ENCODE peak calls at places on chromosomes 4 and X, in seven cellular contexts. I is lower lobe of right lung, B is GM10248, V is fibroblast of lung, G is Calu3, Y is esophagus squamous epithelium, L is cardiac muscle cell. Q is an unnamed sample.

GRCh38 chrX:109840585-109840984 is 107.5 kb upstream of the ACSL4 start:
- DNase-seq in I (no peak), B (no peak), V (peak), G (peak), Y (no peak), L (no peak), Q (peak)

GRCh38 chr4:7236847-7237246 is 44.5 kb downstream of the SORCS2 start:
- DNase-seq in I (no peak), B (no peak), V (peak), G (no peak), Y (no peak), L (peak), Q (no peak)

GRCh38 chrX:5646818-5647217 is 581.8 kb downstream of the NLGN4X start:
- DNase-seq in I (no peak), B (peak), V (no peak), G (no peak), Y (peak), L (no peak), Q (no peak)

GRCh38 chrX:69424161-69424560 is 80.0 kb upstream of the NALF2 start:
- DNase-seq in I (no peak), B (no peak), V (peak), G (peak), Y (no peak), L (peak), Q (no peak)

GRCh38 chr4:127846061-127846460 is 34.6 kb upstream of the PLK4 start:
- DNase-seq in I (no peak), B (no peak), V (no peak), G (no peak), Y (no peak), L (no peak), Q (no peak)

GRCh38 chr4:8886625-8887406 is 15.2 kb upstream of the HMX1 start:
- DNase-seq in I (no peak), B (no peak), V (no peak), G (no peak), Y (no peak), L (no peak), Q (no peak)

GRCh38 chr4:165489786-165490185 is 111.0 kb downstream of the CPE start:
- DNase-seq in I (no peak), B (no peak), V (no peak), G (no peak), Y (no peak), L (no peak), Q (no peak)

GRCh38 chr4:25180524-25181131 is 20.4 kb upstream of the SEPSECS start:
- DNase-seq in I (no peak), B (peak), V (peak), G (peak), Y (no peak), L (peak), Q (no peak)

GRCh38 chrX:4787971-4788370 is 1074.5 kb upstream of the PRKX start:
- DNase-seq in I (no peak), B (no peak), V (no peak), G (no peak), Y (no peak), L (no peak), Q (no peak)

GRCh38 chr4:186494496-186494895 is 60.9 kb downstream of the MTNR1A start:
- DNase-seq in I (no peak), B (no peak), V (no peak), G (no peak), Y (no peak), L (no peak), Q (no peak)

GRCh38 chr4:117085185-117085701 is at the start of gene TRAM1L1:
- DNase-seq in I (peak), B (peak), V (peak), G (peak), Y (no peak), L (peak), Q (peak)

GRCh38 chr4:19748470-19748869 is 503.2 kb upstream of the SLIT2 start:
- DNase-seq in I (no peak), B (no peak), V (peak), G (no peak), Y (no peak), L (no peak), Q (peak)

GRCh38 chr4:144757969-144758368 is 112.0 kb downstream of the HHIP start:
- DNase-seq in I (no peak), B (no peak), V (no peak), G (no peak), Y (no peak), L (no peak), Q (no peak)

GRCh38 chrX:129958814-129959492 is 23.5 kb upstream of the BCORL1 start:
- DNase-seq in I (no peak), B (no peak), V (peak), G (no peak), Y (no peak), L (no peak), Q (no peak)

GRCh38 chr4:13525606-13526281 is 18.6 kb downstream of the NKX3-2 start:
- DNase-seq in I (no peak), B (no peak), V (no peak), G (no peak), Y (no peak), L (no peak), Q (no peak)

GRCh38 chr4:127045872-127046271 is 586.9 kb upstream of the INTU start:
- DNase-seq in I (no peak), B (no peak), V (no peak), G (no peak), Y (no peak), L (no peak), Q (no peak)

GRCh38 chr4:146582864-146583263 is 55.8 kb upstream of the POU4F2 start:
- DNase-seq in I (no peak), B (no peak), V (no peak), G (no peak), Y (no peak), L (no peak), Q (no peak)
- TF ChIP-seq CTCF in I (no peak), B (no peak), V (no peak), G (no peak), Y (no peak), L (no peak), Q (no peak)

DNA sequence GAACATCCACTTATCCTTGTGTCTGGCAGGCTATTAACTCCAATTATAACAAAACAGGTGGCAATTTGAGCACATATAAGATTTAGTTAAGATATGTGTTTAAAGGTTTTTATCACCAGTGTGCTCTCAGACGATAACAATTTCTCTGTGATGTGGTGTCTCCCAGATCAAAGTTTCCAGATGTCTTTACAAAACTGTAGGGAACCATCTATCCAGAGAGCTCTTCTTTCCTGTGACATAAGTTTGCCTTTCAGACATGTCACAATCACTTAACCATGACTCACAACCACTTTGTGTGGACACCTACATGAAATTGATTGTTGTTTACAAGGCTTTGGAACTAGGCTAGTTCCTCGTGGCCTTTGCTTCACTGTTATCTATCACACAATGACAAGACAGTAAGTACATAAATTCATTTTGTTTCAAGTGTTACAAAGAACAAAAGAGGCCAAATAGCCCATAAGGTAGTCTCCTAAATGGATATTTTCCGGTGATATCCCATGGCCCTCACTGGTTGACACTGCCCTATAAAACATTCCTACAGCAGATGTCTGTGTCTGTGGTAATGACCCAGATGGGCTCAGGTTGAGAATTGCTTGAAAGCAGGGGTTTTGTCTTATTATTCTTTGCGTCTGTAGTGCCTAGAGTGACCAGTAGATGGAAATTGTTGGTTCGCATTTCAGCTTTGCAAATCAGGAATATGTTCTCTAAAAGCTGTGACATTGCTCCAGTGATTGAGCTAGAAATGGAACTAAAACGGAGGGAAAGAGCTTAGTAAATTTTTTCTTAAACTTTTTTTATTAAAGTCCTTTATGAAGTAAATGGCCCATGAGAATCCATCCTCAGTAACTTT is 297.8 kb upstream of the FAM241A start:
- DNase-seq in I (no peak), B (no peak), V (peak), G (no peak), Y (no peak), L (no peak), Q (no peak)
- TF ChIP-seq CTCF in I (no peak), B (no peak), V (peak), G (no peak), Y (no peak), L (no peak), Q (peak)

GRCh38 chr4:80322716-80323115 is 12.8 kb upstream of the CFAP299 start:
- DNase-seq in I (no peak), B (no peak), V (peak), G (peak), Y (no peak), L (no peak), Q (no peak)
- TF ChIP-seq CTCF in I (no peak), B (no peak), V (peak), G (no peak), Y (no peak), L (peak), Q (peak)

GRCh38 chr4:141705747-141706377 is 69.5 kb downstream of the IL15 start:
- DNase-seq in I (no peak), B (no peak), V (peak), G (no peak), Y (no peak), L (no peak), Q (no peak)
- TF ChIP-seq CTCF in I (no peak), B (no peak), V (no peak), G (no peak), Y (no peak), L (no peak), Q (no peak)

DNA sequence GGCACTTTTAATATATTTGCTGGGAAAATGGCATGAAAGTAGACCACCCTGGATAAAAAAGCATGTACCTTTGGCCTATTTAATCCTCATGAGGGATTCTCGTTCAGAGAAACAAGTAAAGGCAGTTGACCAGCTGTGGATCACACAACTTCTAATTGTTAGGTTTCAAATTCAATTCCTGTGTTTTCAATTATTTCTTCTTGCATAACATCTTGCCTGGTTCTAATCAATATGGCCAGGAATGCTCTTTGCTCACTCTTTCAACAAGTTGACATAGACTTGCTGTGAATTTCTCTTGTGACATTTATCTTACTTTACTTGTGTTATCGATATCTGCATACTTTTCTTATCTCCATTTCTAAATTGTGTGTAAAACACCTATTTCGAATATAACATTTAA is 211.8 kb downstream of the SLC7A11 start:
- DNase-seq in I (no peak), B (no peak), V (no peak), G (no peak), Y (no peak), L (no peak), Q (no peak)
- TF ChIP-seq CTCF in I (no peak), B (no peak), V (no peak), G (no peak), Y (no peak), L (no peak), Q (no peak)

GRCh38 chr4:105455182-105455581 is 18.7 kb downstream of the PPA2 start:
- DNase-seq in I (no peak), B (no peak), V (no peak), G (no peak), Y (no peak), L (peak), Q (no peak)

GRCh38 chr4:105457997-105458396 is 15.9 kb downstream of the PPA2 start:
- DNase-seq in I (no peak), B (no peak), V (peak), G (no peak), Y (no peak), L (no peak), Q (no peak)

GRCh38 chr4:105451346-105451745 is 22.5 kb downstream of the PPA2 start:
- DNase-seq in I (no peak), B (no peak), V (no peak), G (no peak), Y (no peak), L (no peak), Q (no peak)

GRCh38 chr4:105455998-105456397 is 17.9 kb downstream of the PPA2 start:
- DNase-seq in I (no peak), B (no peak), V (no peak), G (no peak), Y (no peak), L (peak), Q (no peak)

DNA sequence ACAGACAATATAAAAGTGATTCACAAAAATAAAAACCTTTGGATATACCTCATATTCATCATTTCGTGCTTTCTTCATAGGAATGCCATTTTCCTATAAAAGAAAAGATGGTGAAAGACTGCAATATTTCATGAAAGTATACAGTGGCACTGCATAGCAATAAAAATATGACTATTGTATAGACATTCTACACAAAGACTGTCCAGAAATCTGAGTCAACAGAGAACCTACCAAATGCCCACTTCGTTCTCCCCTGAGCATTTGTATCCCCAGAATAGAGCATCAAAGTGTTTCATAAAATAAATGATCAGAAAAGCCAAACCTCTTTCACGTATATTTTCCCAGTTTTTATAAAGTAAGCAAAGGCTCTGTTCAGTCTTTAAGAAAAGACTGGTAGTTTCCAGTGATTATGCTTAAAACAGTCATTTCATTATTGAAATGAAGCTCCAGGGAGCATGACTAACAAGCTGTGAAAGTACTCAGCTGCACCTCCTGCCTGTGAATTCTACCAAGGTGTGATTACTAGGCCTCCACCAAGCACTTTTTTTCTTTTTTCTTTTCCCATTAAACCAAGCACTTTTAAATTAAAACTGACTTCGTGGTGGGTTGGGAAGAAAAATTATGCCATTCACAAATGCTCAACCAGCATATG is 20.2 kb downstream of the PPA2 start:
- DNase-seq in I (no peak), B (peak), V (no peak), G (no peak), Y (no peak), L (no peak), Q (no peak)
- TF ChIP-seq CTCF in I (no peak), B (no peak), V (no peak), G (no peak), Y (no peak), L (no peak), Q (no peak)

GRCh38 chr4:173748353-173748752 is 218.3 kb upstream of the HAND2 start:
- DNase-seq in I (no peak), B (no peak), V (peak), G (no peak), Y (no peak), L (peak), Q (no peak)
- TF ChIP-seq CTCF in I (no peak), B (no peak), V (peak), G (no peak), Y (no peak), L (peak), Q (no peak)

DNA sequence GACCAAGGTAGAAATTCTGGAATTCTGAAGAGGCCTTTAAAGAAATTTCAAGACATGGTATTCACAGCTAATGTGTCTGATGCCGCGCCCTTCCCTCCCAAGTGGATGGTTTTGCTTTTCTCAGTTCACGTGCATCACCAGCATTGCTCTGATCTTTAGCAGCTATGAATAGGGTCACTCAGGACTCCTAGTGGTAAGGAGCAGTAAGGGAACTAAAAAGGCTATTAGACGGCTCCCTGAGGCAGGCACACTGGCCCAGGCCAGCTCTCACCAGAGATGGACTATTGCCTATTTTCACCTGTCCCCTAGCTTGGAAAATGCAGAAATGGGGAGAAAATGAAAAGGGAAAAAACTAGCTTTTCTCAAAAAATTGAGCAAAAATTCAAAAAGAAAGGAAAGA is 447.5 kb upstream of the RASGEF1B start:
- DNase-seq in I (no peak), B (peak), V (no peak), G (peak), Y (no peak), L (peak), Q (no peak)
- TF ChIP-seq CTCF in I (no peak), B (peak), V (peak), G (peak), Y (no peak), L (peak), Q (peak)

GRCh38 chr4:26860157-26860921 is at the start of gene STIM2:
- DNase-seq in I (peak), B (peak), V (peak), G (peak), Y (peak), L (peak), Q (peak)

GRCh38 chr4:26858035-26858918 is 2.4 kb upstream of the STIM2 start:
- DNase-seq in I (no peak), B (no peak), V (no peak), G (no peak), Y (no peak), L (no peak), Q (no peak)

GRCh38 chr4:26858947-26859401 is 1.7 kb upstream of the STIM2 start:
- DNase-seq in I (no peak), B (no peak), V (no peak), G (no peak), Y (no peak), L (no peak), Q (no peak)

GRCh38 chr4:26860922-26861433 is 337 bp downstream of the STIM2 start:
- DNase-seq in I (peak), B (peak), V (peak), G (peak), Y (no peak), L (peak), Q (no peak)

GRCh38 chr4:26859762-26860156 is 882 bp upstream of the STIM2 start:
- DNase-seq in I (no peak), B (no peak), V (no peak), G (no peak), Y (no peak), L (no peak), Q (no peak)
- TF ChIP-seq CTCF in I (no peak), B (no peak), V (no peak), G (no peak), Y (no peak), L (no peak), Q (no peak)